ENCODE peak calls at places on chromosome 22, in eight cellular contexts. W is suprapubic skin, T is A549, V is breast epithelium, R is IMR-90, X is HCT116, B is transverse colon, A is upper lobe of left lung. J is an unnamed sample.

GRCh38 chr22:26968873-26969272 is 311.5 kb downstream of the MIAT start:
- DNase-seq in W (no peak), T (no peak), V (no peak), R (no peak), X (no peak), B (no peak), A (no peak), J (no peak)

GRCh38 chr22:34490911-34491310 is 570.6 kb upstream of the LARGE1 start:
- DNase-seq in W (no peak), T (no peak), V (no peak), R (no peak), X (no peak), B (no peak), A (no peak), J (no peak)

GRCh38 chr22:25404923-25405853 is 159.3 kb upstream of the GRK3 start:
- DNase-seq in W (no peak), T (peak; percentile 42), V (peak; percentile 73), R (peak; percentile 73), X (no peak), B (peak; percentile 86), A (peak; percentile 86), J (peak; percentile 73)

GRCh38 chr22:22076937-22077703 is 94.5 kb upstream of the TOP3B start:
- DNase-seq in W (no peak), T (no peak), V (no peak), R (peak; percentile 26), X (no peak), B (no peak), A (no peak), J (no peak)

GRCh38 chr22:21632237-21632895 is at the start of gene CCDC116:
- DNase-seq in W (no peak), T (peak; percentile 31), V (no peak), R (no peak), X (no peak), B (peak; percentile 44), A (no peak), J (no peak)

GRCh38 chr22:44583076-44583760 is 85.2 kb upstream of the RTL6 start:
- DNase-seq in W (peak; percentile 59), T (peak; percentile 18), V (peak; percentile 46), R (peak; percentile 32), X (no peak), B (no peak), A (peak; percentile 17), J (no peak)

GRCh38 chr22:29081499-29082236 is 8.8 kb downstream of the KREMEN1 start:
- DNase-seq in W (no peak), T (no peak), V (no peak), R (no peak), X (no peak), B (no peak), A (no peak), J (no peak)

GRCh38 chr22:46007003-46007847 is 30.3 kb upstream of the WNT7B start:
- DNase-seq in W (no peak), T (peak; percentile 66), V (peak; percentile 73), R (peak; percentile 72), X (peak; percentile 74), B (peak; percentile 45), A (peak; percentile 87), J (peak; percentile 70)

GRCh38 chr22:44088976-44089570 is 65.0 kb downstream of the PARVB start:
- DNase-seq in W (no peak), T (no peak), V (no peak), R (peak; percentile 22), X (no peak), B (peak; percentile 22), A (no peak), J (peak; percentile 54)

GRCh38 chr22:45640291-45640940 is 31.2 kb upstream of the ATXN10 start:
- DNase-seq in W (no peak), T (no peak), V (peak; percentile 34), R (no peak), X (no peak), B (no peak), A (no peak), J (no peak)

GRCh38 chr22:27723150-27723549 is 78.4 kb downstream of the MN1 start:
- DNase-seq in W (no peak), T (no peak), V (no peak), R (no peak), X (no peak), B (no peak), A (no peak), J (no peak)

GRCh38 chr22:27792452-27793165 is 8.9 kb downstream of the MN1 start:
- DNase-seq in W (no peak), T (no peak), V (no peak), R (no peak), X (no peak), B (no peak), A (no peak), J (no peak)

GRCh38 chr22:45585437-45585755 is 82.7 kb downstream of the FBLN1 start:
- DNase-seq in W (no peak), T (peak; percentile 76), V (no peak), R (peak; percentile 65), X (no peak), B (no peak), A (no peak), J (no peak)

GRCh38 chr22:27231266-27231665 is 570.3 kb downstream of the MN1 start:
- DNase-seq in W (no peak), T (no peak), V (no peak), R (no peak), X (no peak), B (no peak), A (no peak), J (no peak)

GRCh38 chr22:43152001-43152354 is 619 bp downstream of the TSPO start:
- DNase-seq in W (no peak), T (no peak), V (no peak), R (no peak), X (no peak), B (no peak), A (no peak), J (no peak)

GRCh38 chr22:21032037-21032842 is at the start of gene SLC7A4:
- DNase-seq in W (no peak), T (no peak), V (no peak), R (no peak), X (no peak), B (peak; percentile 17), A (no peak), J (no peak)

GRCh38 chr22:50192056-50192824 is 6.5 kb downstream of the TRABD start:
- DNase-seq in W (no peak), T (no peak), V (no peak), R (peak; percentile 19), X (no peak), B (no peak), A (peak; percentile 47), J (peak; percentile 66)
- TF ChIP-seq POLR2A in W (no peak), T (no peak), V (no peak), R (no peak), X (no peak), B (no peak), A (no peak), J (no peak)

GRCh38 chr22:40376149-40376548 is 5.8 kb downstream of the SGSM3 start:
- DNase-seq in W (no peak), T (no peak), V (no peak), R (no peak), X (no peak), B (no peak), A (peak; percentile 88), J (no peak)
- TF ChIP-seq POLR2A in W (no peak), T (no peak), V (no peak), R (no peak), X (no peak), B (no peak), A (no peak), J (no peak)

DNA sequence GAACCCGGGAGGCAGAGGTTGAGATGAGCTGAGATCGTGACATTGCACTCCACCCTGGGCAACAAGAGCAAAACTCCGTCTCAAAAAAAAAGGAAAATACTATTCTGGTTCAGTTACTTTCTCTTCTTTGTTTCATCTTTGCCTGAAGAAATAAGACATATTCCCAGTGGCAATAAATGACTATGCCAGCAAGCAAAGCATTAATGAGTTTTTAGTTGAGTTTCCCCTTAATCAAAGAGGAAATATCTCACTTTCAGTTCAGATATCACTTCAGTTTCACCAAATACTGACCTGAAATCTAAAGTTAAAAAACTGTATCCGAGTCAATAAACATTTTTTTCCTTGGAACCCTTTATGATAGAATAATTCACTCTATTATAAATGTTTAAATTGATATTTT is 10.3 kb downstream of the PISD start:
- DNase-seq in W (no peak), T (no peak), V (no peak), R (no peak), X (no peak), B (no peak), A (no peak), J (no peak)
- TF ChIP-seq POLR2A in W (no peak), T (no peak), V (no peak), R (no peak), X (no peak), B (no peak), A (no peak), J (no peak)

DNA sequence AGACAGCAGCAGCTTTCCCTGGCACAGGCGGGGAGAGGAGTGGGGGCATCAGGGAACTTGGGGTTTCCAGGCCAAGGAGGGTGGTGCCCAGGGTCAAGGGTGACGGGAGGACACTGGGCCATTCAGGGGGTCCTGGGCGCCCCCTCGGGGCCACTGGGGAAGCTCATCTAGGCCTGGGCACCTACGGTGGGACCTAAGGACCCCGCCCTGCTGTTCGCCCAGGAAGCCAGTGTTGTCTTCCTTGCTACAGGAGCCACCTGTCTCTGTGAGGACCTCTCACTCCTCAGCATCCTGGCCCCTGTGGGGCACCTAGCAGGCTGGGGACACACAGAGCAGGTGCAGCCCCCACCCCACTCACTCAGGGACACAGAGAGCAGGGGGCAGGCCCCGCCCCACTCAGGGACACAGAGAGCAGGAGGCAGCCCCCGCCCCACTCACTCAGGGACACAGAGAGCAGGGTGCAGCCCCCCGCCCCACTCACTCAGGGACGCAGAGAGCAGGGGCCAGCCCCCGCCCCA is 191.5 kb downstream of the IGLL1 start:
- DNase-seq in W (no peak), T (no peak), V (no peak), R (no peak), X (no peak), B (no peak), A (no peak), J (no peak)
- TF ChIP-seq POLR2A in W (no peak), T (no peak), V (no peak), R (no peak), X (no peak), B (no peak), A (no peak), J (no peak)

GRCh38 chr22:37018815-37019308 is 385 bp downstream of the TST start:
- DNase-seq in W (no peak), T (peak; percentile 21), V (no peak), R (peak; percentile 55), X (no peak), B (peak; percentile 86), A (peak; percentile 62), J (peak; percentile 54)

GRCh38 chr22:37019309-37020191 is at the start of the genes MPST and TST:
- DNase-seq in W (no peak), T (peak; percentile 63), V (no peak), R (peak; percentile 61), X (no peak), B (peak; percentile 84), A (peak; percentile 87), J (peak; percentile 75)

GRCh38 chr22:37017356-37017755 is 1.9 kb downstream of the TST start:
- DNase-seq in W (no peak), T (no peak), V (no peak), R (no peak), X (no peak), B (no peak), A (no peak), J (no peak)

GRCh38 chr22:37020192-37020479 is 594 bp downstream of the MPST start:
- DNase-seq in W (no peak), T (peak; percentile 61), V (no peak), R (peak; percentile 47), X (peak; percentile 27), B (peak; percentile 75), A (peak; percentile 65), J (peak; percentile 62)

GRCh38 chr22:37018086-37018814 is 997 bp downstream of the TST start:
- DNase-seq in W (no peak), T (no peak), V (no peak), R (no peak), X (no peak), B (no peak), A (peak; percentile 32), J (no peak)
- TF ChIP-seq POLR2A in W (no peak), T (no peak), V (no peak), R (no peak), X (no peak), B (no peak), A (no peak), J (no peak)